ENCODE peak calls at places on chromosome 14, in five cellular contexts. K is A549, L is HepG2, T is K562, Y is GM12878. F is an unnamed sample.

GRCh38 chr14:99260652-99261551 is 11.1 kb downstream of the BCL11B start:
- DNase-seq in T (no peak), Y (no peak), L (no peak), K (no peak), F (no peak)

GRCh38 chr14:38078393-38078792 is 129.3 kb upstream of the SSTR1 start:
- DNase-seq in T (no peak), Y (no peak), L (no peak), K (no peak), F (no peak)

GRCh38 chr14:63186453-63186852 is 17.8 kb upstream of the RHOJ start:
- DNase-seq in L (no peak), Y (no peak), T (no peak), K (no peak), F (no peak)

GRCh38 chr14:69107407-69108003 is 45.4 kb downstream of the DCAF5 start:
- DNase-seq in K (peak), T (peak), L (peak), Y (peak), F (peak)

GRCh38 chr14:43754838-43755237 is 752.2 kb downstream of the FSCB start:
- DNase-seq in L (no peak), K (no peak), Y (no peak), T (no peak), F (peak)

GRCh38 chr14:50001999-50002925 is 109.4 kb downstream of the ARF6 start:
- DNase-seq in T (peak), L (no peak), K (no peak), Y (peak), F (peak)

GRCh38 chr14:72812292-72812851 is 81.5 kb downstream of the DPF3 start:
- DNase-seq in T (no peak), L (no peak), K (no peak), Y (no peak), F (peak)

GRCh38 chr14:76050797-76051392 is 65.3 kb downstream of the IFT43 start:
- DNase-seq in Y (peak), K (peak), T (peak), L (peak), F (peak)

GRCh38 chr14:42420071-42420470 is 813.4 kb downstream of the LRFN5 start:
- DNase-seq in Y (no peak), K (no peak), T (no peak), L (no peak), F (no peak)

GRCh38 chr14:81211844-81212243 is 8.9 kb downstream of the GTF2A1 start:
- DNase-seq in Y (no peak), L (peak), T (no peak), K (peak), F (peak)

GRCh38 chr14:100781952-100782351 is 44.0 kb upstream of the MEG3 start:
- DNase-seq in Y (no peak), K (no peak), L (no peak), T (no peak), F (no peak)

GRCh38 chr14:100049220-100049619 is 16.0 kb upstream of the EVL start:
- DNase-seq in K (no peak), T (no peak), Y (no peak), L (peak), F (no peak)

GRCh38 chr14:50061664-50062437 is 54.5 kb downstream of the VCPKMT start:
- DNase-seq in K (no peak), Y (peak), T (peak), L (peak), F (no peak)

GRCh38 chr14:77339407-77339806 is 18.6 kb downstream of the GSTZ1 start:
- DNase-seq in Y (no peak), L (no peak), T (no peak), K (no peak), F (no peak)

GRCh38 chr14:95784137-95784536 is 70.2 kb upstream of the TCL1A start:
- DNase-seq in L (peak), K (no peak), T (peak), Y (no peak), F (peak)

GRCh38 chr14:32382704-32383103 is 53.6 kb downstream of the AKAP6 start:
- DNase-seq in K (peak), Y (no peak), T (peak), L (no peak), F (peak)

GRCh38 chr14:93035917-93036651 is 79.6 kb downstream of the ITPK1 start:
- DNase-seq in Y (no peak), L (peak), K (peak), T (peak), F (no peak)

GRCh38 chr14:23057757-23058653 is 685 bp upstream of the CDH24 start:
- DNase-seq in T (peak), Y (peak), L (peak), K (peak), F (peak)

GRCh38 chr14:23101213-23101970 is 3.4 kb downstream of the CIROP start:
- DNase-seq in K (no peak), T (no peak), L (no peak), Y (no peak), F (no peak)

GRCh38 chr14:89493877-89494634 is 77.0 kb upstream of the FOXN3 start:
- DNase-seq in Y (peak), T (no peak), K (no peak), L (peak), F (peak)

GRCh38 chr14:67269338-67270060 is 28.3 kb downstream of the PALS1 start:
- DNase-seq in L (no peak), T (no peak), K (no peak), Y (no peak), F (peak)

GRCh38 chr14:54722791-54723432 is 156.0 kb downstream of the SAMD4A start:
- DNase-seq in K (peak), L (peak), T (peak), Y (no peak), F (peak)

DNA sequence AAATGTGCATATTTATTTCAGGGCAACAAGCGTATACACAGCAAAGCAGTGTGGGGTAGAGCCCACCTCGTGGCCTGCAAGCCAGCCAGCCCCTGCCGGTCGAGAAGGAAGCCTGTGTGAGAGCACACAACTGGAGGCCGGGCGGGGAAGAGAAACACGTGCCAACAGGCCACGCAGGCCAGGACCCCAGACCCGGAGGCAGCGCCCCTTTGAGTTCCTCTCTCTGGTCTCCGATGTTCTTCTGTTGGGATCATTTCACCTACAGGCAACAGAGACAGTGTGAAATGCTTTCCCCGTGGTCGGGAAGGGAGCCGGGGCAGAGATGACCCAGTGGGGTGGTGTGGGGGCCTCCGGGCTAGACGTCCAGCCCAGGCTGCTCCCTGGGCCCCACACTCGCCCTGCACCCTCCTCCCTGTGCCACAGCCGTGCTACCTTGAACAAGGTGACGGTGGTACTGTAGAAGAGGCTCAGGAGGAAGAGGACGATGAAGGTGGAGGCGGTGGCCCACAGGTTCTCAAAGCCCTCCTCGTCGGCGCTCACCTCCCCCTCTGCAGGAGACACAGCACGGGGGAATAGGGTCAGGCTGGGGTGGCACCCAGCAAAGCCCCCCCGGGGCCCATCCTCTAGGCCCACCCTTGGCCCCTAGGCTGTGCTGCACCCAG is 325.5 kb downstream of the TMEM121 start:
- DNase-seq in T (no peak), L (no peak), Y (no peak), K (no peak), F (no peak)
- TF ChIP-seq JUNB in T (no peak), L (no peak), Y (no peak), K (no peak), F (no peak)

GRCh38 chr14:97459180-97459579 is 662.0 kb downstream of the VRK1 start:
- DNase-seq in Y (no peak), L (no peak), T (no peak), K (no peak), F (peak)
- TF ChIP-seq JUNB in Y (no peak), L (no peak), T (no peak), K (no peak), F (no peak)

GRCh38 chr14:51845811-51846210 is 14.6 kb upstream of the GNG2 start:
- DNase-seq in L (no peak), K (no peak), T (no peak), Y (no peak), F (no peak)

GRCh38 chr14:51847489-51847796 is 13.0 kb upstream of the GNG2 start:
- DNase-seq in Y (no peak), L (no peak), T (no peak), K (no peak), F (no peak)

GRCh38 chr14:51848120-51848519 is 12.3 kb upstream of the GNG2 start:
- DNase-seq in K (no peak), Y (no peak), L (no peak), T (no peak), F (no peak)

GRCh38 chr14:51849095-51849494 is 11.3 kb upstream of the GNG2 start:
- DNase-seq in Y (no peak), K (no peak), L (no peak), T (no peak), F (no peak)

GRCh38 chr14:51846631-51847488 is 13.6 kb upstream of the GNG2 start:
- DNase-seq in Y (peak), T (peak), K (no peak), L (no peak), F (peak)
- TF ChIP-seq JUNB in Y (peak), T (no peak), K (no peak), L (no peak), F (no peak)

DNA sequence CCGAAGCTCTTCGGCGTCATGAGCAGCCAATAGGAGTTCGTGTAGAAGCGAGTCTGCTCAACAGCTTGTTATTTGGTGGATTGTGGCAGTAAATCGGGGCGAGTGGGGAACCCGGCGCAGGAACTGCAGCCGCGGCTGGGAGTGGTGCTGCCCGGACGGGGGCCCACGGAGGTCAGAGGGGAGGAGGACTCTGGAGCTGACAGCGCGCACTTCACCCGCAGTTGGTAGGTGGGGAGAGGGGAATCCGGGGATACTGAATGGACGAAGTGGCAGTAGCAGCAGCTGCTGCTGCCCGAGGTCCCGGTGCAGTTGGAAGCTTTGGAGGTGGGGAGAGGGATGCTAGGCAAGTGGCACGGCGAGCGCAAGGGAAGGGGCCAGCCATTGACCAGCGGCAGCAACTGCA is at the start of gene ARID4A:
- DNase-seq in L (no peak), Y (no peak), K (no peak), T (no peak), F (no peak)
- TF ChIP-seq JUNB in L (no peak), Y (no peak), K (no peak), T (no peak), F (no peak)

DNA sequence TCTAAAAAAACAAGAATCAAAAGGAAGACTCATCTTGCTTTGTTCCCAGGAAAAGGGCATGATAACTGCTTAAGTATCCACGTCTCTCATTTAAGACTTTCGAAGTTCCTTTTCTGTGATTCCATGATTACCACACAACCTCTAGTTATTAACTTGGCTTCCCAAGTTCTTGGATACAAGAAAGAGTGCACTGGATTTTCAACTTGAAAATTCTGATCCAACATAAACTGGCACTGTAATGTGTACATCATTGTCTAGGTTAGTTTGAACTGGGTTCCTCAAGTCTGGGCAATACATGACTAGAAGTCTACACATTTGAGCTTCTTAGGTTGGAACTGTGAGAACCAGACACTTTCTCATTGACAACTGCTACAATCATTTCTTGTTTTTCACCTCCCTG is 1.6 kb downstream of the KLHL28 start:
- DNase-seq in L (no peak), T (no peak), Y (no peak), K (peak), F (no peak)
- TF ChIP-seq JUNB in L (no peak), T (no peak), Y (no peak), K (no peak), F (no peak)

DNA sequence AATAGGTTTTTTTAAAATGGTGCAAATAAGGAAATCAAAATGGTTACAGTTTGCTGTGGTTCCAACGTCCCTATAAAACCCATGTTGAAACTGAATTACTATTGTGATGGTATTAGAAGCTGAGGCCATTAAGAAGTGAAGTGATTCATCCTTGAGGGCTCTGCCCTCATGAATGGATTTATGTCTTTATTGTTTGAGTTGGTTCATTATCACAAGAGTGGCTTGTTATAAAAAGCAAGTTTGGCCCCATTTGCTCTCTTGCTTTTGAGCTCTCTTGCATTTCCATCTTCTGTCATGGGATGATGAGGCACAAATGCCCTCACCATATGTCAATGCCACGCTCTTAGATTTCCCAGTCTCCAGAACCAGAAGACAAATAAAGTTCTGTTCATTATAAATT is 62.3 kb downstream of the PRKD1 start:
- DNase-seq in L (no peak), T (no peak), K (no peak), Y (no peak), F (no peak)
- TF ChIP-seq JUNB in L (no peak), T (no peak), K (no peak), Y (no peak), F (no peak)

GRCh38 chr14:36555998-36556743 is 26.2 kb downstream of the NKX2-8 start:
- DNase-seq in K (no peak), Y (no peak), L (no peak), T (no peak), F (peak)

GRCh38 chr14:36553650-36554260 is 28.7 kb downstream of the NKX2-8 start:
- DNase-seq in L (peak), Y (no peak), T (peak), K (peak), F (peak)

GRCh38 chr14:36556811-36557433 is 25.5 kb downstream of the NKX2-8 start:
- DNase-seq in T (peak), L (peak), Y (no peak), K (peak), F (peak)
- TF ChIP-seq JUNB in T (no peak), L (no peak), Y (no peak), K (no peak), F (no peak)

DNA sequence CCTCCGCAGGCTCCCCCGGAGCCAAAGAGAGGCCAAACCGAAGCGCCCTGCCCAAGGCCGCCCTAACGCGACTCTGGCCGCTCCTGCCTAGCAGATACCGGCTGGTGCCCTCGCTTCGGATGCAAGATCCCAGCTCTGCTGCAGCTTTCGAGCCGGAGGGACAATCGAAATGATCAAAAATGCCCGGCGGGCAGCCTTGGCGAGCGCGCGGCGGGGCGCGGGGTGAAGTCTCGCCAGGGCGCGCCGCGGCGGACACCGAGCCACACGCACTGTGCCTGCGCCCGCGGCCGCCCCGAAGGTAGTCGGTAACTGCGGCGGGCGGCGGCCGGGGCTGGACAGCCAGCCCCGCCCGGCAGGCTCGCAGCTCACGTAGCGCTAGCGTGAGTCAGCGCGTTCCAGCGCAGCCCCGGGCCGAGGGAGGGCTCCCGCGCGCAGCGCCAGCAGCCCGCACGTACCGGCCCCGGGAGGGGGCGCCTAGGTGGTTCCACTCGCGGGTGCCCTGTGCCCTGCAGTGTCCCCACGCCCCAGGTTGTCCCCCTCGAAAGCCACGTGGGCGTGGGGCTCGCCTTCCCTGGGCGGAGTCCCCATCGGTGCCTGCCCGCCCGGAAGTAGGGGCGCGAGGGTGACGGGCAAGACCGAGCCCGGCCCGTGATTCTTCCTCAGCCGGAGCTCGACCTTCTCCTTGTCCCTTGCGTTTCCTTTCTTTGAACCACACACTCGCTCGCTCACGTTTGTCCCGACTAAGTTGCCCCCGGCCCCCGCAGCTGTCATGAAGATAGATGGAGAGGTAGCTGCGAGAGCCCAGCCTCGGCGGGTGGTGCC is 109.3 kb upstream of the EGLN3 start:
- DNase-seq in K (peak), T (peak), Y (no peak), L (peak), F (peak)
- TF ChIP-seq JUNB in K (no peak), T (no peak), Y (no peak), L (no peak), F (no peak)